ENCODE peak calls at places on chromosomes 5 and 9, in five cellular contexts. Z, S, D, O and H are unnamed samples.
A peak's percentile ranks its signal among the peaks of the same experiment; 100 is the strongest.

GRCh38 chr5:132787076-132787475 is 10.0 kb upstream of the SEPTIN8 start:
- DNase-seq in Z (no peak), S (no peak), D (peak; percentile 56), O (no peak), H (no peak)

GRCh38 chr5:123204224-123204623 is 115.2 kb downstream of the PRDM6 start:
- DNase-seq in O (no peak), Z (no peak), D (peak; percentile 7), S (no peak), H (no peak)

GRCh38 chr9:20683351-20684034 is 566 bp upstream of the FOCAD start:
- DNase-seq in S (peak; percentile 45), Z (peak; percentile 54), O (peak; percentile 85), D (peak; percentile 89), H (no peak)

GRCh38 chr9:122364783-122365150 is 6.1 kb upstream of the PTGS1 start:
- DNase-seq in D (no peak), S (no peak), O (no peak), Z (no peak), H (no peak)

GRCh38 chr5:122612901-122613300 is 162.0 kb upstream of the SNX2 start:
- DNase-seq in S (no peak), D (no peak), O (no peak), Z (no peak), H (no peak)

GRCh38 chr5:38234737-38235136 is 23.6 kb upstream of the EGFLAM start:
- DNase-seq in D (no peak), Z (no peak), O (no peak), S (no peak), H (no peak)

GRCh38 chr5:168057905-168058304 is 233.5 kb upstream of the WWC1 start:
- DNase-seq in O (no peak), Z (no peak), S (peak; percentile 16), D (no peak), H (no peak)

GRCh38 chr9:77455312-77455927 is 192.7 kb downstream of the GNA14 start:
- DNase-seq in S (peak; percentile 65), D (peak; percentile 54), Z (no peak), O (peak; percentile 27), H (no peak)

GRCh38 chr5:6450235-6450860 is 1.7 kb downstream of the UBE2QL1 start:
- DNase-seq in Z (no peak), O (no peak), S (no peak), D (no peak), H (no peak)

DNA sequence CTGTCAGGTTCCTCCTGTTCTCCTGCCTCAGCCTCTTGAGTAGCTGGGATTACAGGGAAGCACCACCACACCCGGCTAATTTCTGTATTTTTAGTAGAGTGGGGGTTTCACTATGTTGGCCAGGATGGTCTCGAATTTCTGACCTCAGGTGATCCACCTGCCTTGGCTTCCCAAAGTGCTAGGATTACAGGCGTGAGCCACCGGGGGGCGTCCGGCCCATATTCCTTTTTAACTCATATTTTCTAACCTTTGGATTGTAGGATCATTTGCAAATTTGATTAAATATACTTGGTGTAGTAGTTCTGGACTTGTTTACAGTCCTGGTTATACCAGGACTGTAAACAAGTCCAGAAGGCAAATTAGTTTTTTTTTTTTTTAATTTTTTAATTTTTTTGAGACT is 4.3 kb downstream of the TCERG1 start:
- DNase-seq in O (no peak), Z (no peak), D (no peak), S (no peak), H (no peak)
- H3K4me3 ChIP-seq in O (no peak overlapping the region), Z (no peak overlapping the region), D (no peak overlapping the region), S (no peak overlapping the region), H (no peak overlapping the region)

DNA sequence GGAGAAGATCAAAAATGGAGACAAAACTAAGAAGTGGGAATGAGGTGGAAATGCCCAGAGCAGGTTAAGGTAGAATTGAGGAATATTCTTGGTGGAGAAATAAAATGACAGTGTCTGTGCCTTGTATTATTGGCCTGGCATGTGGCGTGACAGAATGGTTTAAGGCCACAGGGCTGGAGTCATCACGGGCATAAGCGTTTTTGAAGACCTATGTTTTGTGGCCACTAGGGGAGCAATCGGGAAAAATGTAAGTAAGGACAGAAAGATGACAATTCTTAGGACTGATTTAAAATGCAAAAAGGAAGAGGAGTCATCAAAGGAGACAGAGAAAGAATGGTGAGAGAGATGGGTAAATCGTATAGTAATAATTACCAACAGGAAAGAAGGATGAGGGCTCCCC is 72.2 kb upstream of the EPB41L4A start:
- DNase-seq in O (no peak), D (peak; percentile 16), S (peak; percentile 38), Z (no peak), H (no peak)
- TF ChIP-seq CTCF in O (peak; percentile 49), D (peak; percentile 30), S (peak; percentile 19), Z (peak; percentile 30), H (peak; percentile 50)

GRCh38 chr5:77321793-77322394 is 111.4 kb downstream of the PDE8B start:
- DNase-seq in D (no peak), O (no peak), S (no peak), Z (no peak), H (no peak)
- H3K4me3 ChIP-seq in D (no peak overlapping the region), O (no peak overlapping the region), S (no peak overlapping the region), Z (no peak overlapping the region), H (no peak overlapping the region)

GRCh38 chr9:34701769-34702736 is 7.9 kb downstream of the CCL21 start:
- DNase-seq in S (peak; percentile 78), D (peak; percentile 87), Z (peak; percentile 86), O (peak; percentile 83), H (peak; percentile 37)
- TF ChIP-seq CTCF in S (peak; percentile 96), D (peak; percentile 100), Z (peak; percentile 100), O (peak; percentile 99), H (peak; percentile 98)

DNA sequence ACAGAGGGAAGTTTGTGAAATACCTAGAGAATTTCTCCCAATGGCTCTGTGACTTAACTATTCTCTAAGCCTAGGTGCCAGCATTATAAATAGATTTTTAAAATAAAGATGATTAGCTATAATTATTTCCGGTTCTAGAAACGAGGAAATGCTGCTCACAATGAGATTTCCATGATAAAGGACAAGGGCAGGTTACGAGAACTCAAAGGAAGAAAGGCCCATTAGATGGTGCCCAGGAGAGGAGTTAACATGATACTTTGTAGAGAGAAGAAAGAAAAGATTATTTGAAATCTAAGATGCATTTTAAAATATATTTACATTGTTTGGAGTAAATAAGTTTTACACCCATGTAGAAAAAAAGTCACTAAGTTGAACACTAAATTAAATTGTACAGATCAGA is 538.3 kb upstream of the PTGER4 start:
- DNase-seq in D (no peak), O (no peak), Z (no peak), S (no peak), H (no peak)
- H3K4me3 ChIP-seq in D (no peak overlapping the region), O (no peak overlapping the region), Z (no peak overlapping the region), S (no peak overlapping the region), H (no peak overlapping the region)

DNA sequence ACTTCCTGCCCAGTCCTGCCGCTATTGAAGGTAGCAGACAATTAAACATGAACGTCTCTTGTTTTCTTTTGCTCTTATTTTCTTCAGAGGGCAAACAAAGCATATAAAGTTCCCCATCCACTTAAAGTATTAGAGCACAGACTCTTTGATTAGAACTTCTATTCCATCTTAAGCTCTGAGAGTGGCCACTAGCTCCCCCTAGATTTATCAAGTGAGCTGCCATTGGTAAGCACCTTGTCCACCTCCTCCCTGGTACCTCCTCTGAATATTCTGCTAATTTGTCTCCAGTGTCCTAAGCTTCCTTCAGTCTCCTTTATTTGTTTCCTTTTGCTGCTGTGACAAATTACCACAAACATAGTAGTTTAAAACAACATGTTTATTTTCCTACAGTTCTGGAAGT is 264.3 kb upstream of the KCNN2 start:
- DNase-seq in S (no peak), Z (no peak), D (peak; percentile 2), O (no peak), H (no peak)
- TF ChIP-seq CTCF in S (no peak), Z (no peak), D (no peak), O (no peak), H (no peak)

DNA sequence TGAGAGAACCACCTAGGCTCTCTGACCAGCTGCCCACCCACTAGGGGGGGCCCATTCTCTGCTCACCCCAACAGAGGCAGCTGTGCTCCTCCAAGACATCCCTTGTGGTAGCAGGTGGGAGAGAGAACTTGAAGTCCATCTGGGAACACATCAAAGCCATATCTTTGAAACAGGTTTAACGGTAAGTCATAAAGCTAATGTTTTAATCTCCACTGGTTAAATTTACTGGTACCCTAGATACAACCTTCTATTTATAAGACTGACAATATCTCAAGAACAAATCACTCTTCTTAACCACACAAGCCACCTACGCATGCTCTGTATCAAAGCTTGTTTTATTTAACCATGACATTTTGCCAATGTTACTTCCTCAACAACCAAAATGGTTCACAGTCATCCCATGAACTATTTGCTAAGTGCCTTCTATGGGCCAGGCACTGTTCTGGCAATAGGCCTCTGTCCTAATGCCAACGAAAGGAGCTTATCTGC is 20.4 kb downstream of the AUH start:
- DNase-seq in O (no peak), S (no peak), Z (no peak), D (no peak), H (no peak)
- H3K4me3 ChIP-seq in O (no peak overlapping the region), S (no peak overlapping the region), Z (no peak overlapping the region), D (no peak overlapping the region), H (no peak overlapping the region)